ENCODE peak calls at places on chromosomes 1 and 21, in nine cellular contexts. I is RWPE1, R is lower leg skin, G is BE2C, Y is cardiac fibroblast, S is fibroblast of pulmonary artery, J is AG09309, P is coronary artery, F is choroid plexus epithelial cell. L is an unnamed sample.

GRCh38 chr1:178727014-178727895 is 2.2 kb downstream of the RALGPS2 start:
- DNase-seq in R (no peak), S (no peak), F (no peak), G (no peak), P (no peak), I (peak; percentile 24), Y (peak; percentile 17), J (no peak), L (no peak)

GRCh38 chr1:205537386-205538018 is 33.0 kb downstream of the CDK18 start:
- DNase-seq in S (peak; percentile 66), R (peak; percentile 31), I (no peak), F (no peak), G (peak; percentile 0), Y (peak; percentile 42), J (no peak), P (no peak), L (no peak)

GRCh38 chr1:4482526-4482925 is 171.9 kb upstream of the AJAP1 start:
- DNase-seq in P (no peak), J (no peak), S (no peak), F (no peak), Y (no peak), R (no peak), I (no peak), G (no peak), L (no peak)

GRCh38 chr1:12184008-12184681 is 17.4 kb downstream of the TNFRSF1B start:
- DNase-seq in P (peak; percentile 85), J (no peak), F (peak; percentile 98), G (peak; percentile 31), Y (peak; percentile 97), S (peak; percentile 95), R (peak; percentile 95), I (no peak), L (no peak)

GRCh38 chr1:206736878-206737728 is 33.5 kb upstream of the IL19 start:
- DNase-seq in J (no peak), I (no peak), P (no peak), S (no peak), G (no peak), F (no peak), Y (no peak), R (peak; percentile 84), L (no peak)

GRCh38 chr1:23529146-23530088 is 1.6 kb downstream of the E2F2 start:
- DNase-seq in P (no peak), F (no peak), G (peak; percentile 20), R (no peak), I (no peak), Y (no peak), S (no peak), J (no peak), L (no peak)

GRCh38 chr1:203769505-203770343 is 4.7 kb downstream of the LAX1 start:
- DNase-seq in G (peak; percentile 39), R (peak; percentile 93), I (peak; percentile 95), P (peak; percentile 90), J (peak; percentile 72), F (peak; percentile 83), S (peak; percentile 95), Y (peak; percentile 96), L (no peak)

GRCh38 chr1:184199036-184199796 is 147.7 kb downstream of the TSEN15 start:
- DNase-seq in R (no peak), P (no peak), Y (no peak), S (peak; percentile 18), G (no peak), I (peak; percentile 11), F (no peak), J (no peak), L (no peak)

GRCh38 chr1:115458426-115459114 is 120.5 kb upstream of the NGF start:
- DNase-seq in I (no peak), S (no peak), J (no peak), Y (no peak), R (peak; percentile 36), F (no peak), G (no peak), P (no peak), L (no peak)

GRCh38 chr1:10195570-10195969 is 14.8 kb upstream of the KIF1B start:
- DNase-seq in G (no peak), F (peak; percentile 61), S (peak; percentile 61), I (no peak), P (no peak), Y (peak; percentile 30), R (no peak), J (no peak), L (no peak)

GRCh38 chr1:7888248-7889010 is 35.6 kb upstream of the UTS2 start:
- DNase-seq in G (no peak), Y (peak; percentile 94), I (no peak), R (peak; percentile 32), J (peak; percentile 45), P (no peak), S (peak; percentile 93), F (peak; percentile 28), L (no peak)

GRCh38 chr21:17414766-17415165 is 98.1 kb upstream of the CXADR start:
- DNase-seq in F (no peak), S (peak; percentile 49), R (no peak), Y (no peak), J (no peak), P (no peak), G (no peak), I (no peak), L (no peak)

GRCh38 chr1:70874826-70875225 is 172.8 kb downstream of the PTGER3 start:
- DNase-seq in I (no peak), G (no peak), R (no peak), F (no peak), P (no peak), J (no peak), Y (no peak), S (no peak), L (no peak)

GRCh38 chr1:230159580-230159979 is 92.5 kb downstream of the GALNT2 start:
- DNase-seq in I (no peak), P (no peak), Y (no peak), S (no peak), F (no peak), G (no peak), R (peak; percentile 60), J (no peak), L (no peak)

GRCh38 chr1:34547043-34547674 is 207.7 kb upstream of the GJB5 start:
- DNase-seq in F (peak; percentile 2), J (no peak), R (no peak), Y (no peak), S (no peak), G (no peak), I (no peak), P (no peak), L (no peak)
- TF ChIP-seq CTCF in F (no peak), J (no peak), R (no peak), Y (no peak), S (no peak), G (peak; percentile 19), I (no peak), P (no peak), L (peak; percentile 39)

GRCh38 chr1:85697895-85698294 is 10.3 kb downstream of the ZNHIT6 start:
- DNase-seq in F (no peak), Y (no peak), I (no peak), R (no peak), J (no peak), S (no peak), G (no peak), P (no peak), L (no peak)

GRCh38 chr1:85689788-85690404 is 18.3 kb downstream of the ZNHIT6 start:
- DNase-seq in S (no peak), R (no peak), P (no peak), G (no peak), J (no peak), F (no peak), I (no peak), Y (no peak), L (no peak)

GRCh38 chr1:85692730-85693314 is 15.4 kb downstream of the ZNHIT6 start:
- DNase-seq in G (no peak), P (no peak), R (no peak), F (peak; percentile 85), Y (peak; percentile 82), I (peak; percentile 4), J (peak; percentile 47), S (peak; percentile 82), L (no peak)
- TF ChIP-seq CTCF in G (no peak), P (no peak), R (no peak), F (peak; percentile 55), Y (peak; percentile 35), I (peak; percentile 54), J (peak; percentile 33), S (peak; percentile 55), L (peak; percentile 50)

GRCh38 chr1:24963943-24964677 is 34.0 kb upstream of the RUNX3 start:
- DNase-seq in P (no peak), J (no peak), Y (no peak), G (no peak), S (no peak), F (no peak), R (no peak), I (no peak), L (no peak)

GRCh38 chr1:24961334-24961733 is 31.3 kb upstream of the RUNX3 start:
- DNase-seq in I (no peak), Y (no peak), S (no peak), R (no peak), J (no peak), P (no peak), G (no peak), F (no peak), L (no peak)

GRCh38 chr1:24964811-24965570 is 34.9 kb upstream of the RUNX3 start:
- DNase-seq in S (no peak), R (no peak), J (peak; percentile 55), Y (no peak), P (no peak), I (no peak), G (no peak), F (peak; percentile 51), L (no peak)

GRCh38 chr1:24961961-24962861 is 32.1 kb upstream of the RUNX3 start:
- DNase-seq in G (no peak), J (no peak), Y (no peak), P (no peak), I (no peak), F (no peak), R (no peak), S (no peak), L (no peak)

GRCh38 chr1:24963099-24963872 is 33.2 kb upstream of the RUNX3 start:
- DNase-seq in G (no peak), F (no peak), I (no peak), J (no peak), Y (no peak), S (no peak), R (no peak), P (no peak), L (no peak)
- TF ChIP-seq CTCF in G (no peak), F (no peak), I (no peak), J (no peak), Y (no peak), S (no peak), R (no peak), P (no peak), L (no peak)

DNA sequence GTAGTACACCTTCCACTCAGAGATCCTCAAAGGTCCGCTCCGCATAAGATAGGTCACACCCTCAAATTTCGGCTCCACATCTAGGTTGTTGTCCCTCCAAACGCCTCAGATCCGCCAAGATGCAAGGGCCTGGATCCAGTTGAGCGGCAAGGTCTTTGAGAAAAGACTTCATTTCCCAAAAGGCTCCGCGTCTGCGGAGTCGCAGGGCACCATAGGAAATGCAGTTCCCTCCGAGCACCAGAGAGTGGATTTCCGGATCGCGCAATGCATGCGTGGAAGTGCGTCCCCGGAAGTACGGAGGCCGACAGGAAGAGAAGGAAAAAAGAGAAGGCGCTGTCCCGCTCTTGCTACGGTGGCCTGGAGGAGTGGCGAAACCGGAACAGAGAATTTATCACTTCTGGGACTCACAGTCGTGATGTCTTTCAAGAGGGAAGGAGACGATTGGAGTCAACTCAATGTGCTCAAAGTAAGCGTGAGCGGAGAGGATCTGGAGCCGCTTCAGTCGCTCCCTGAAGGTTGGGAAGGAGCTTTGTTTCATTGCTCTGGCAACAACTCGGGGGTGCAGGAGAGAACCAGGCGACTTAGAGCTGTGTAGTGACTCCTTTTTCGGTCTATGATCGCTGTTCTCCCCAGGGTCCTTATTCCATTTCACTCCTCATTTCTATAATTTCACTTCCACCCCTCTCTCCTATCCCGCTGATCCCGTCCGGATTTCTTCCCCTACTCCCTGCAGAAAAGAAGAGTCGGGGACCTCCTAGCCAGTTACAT is at the start of the genes LYSMD1 and SCNM1:
- DNase-seq in G (peak; percentile 95), J (peak; percentile 95), P (peak; percentile 99), I (peak; percentile 96), S (peak; percentile 99), F (peak; percentile 99), Y (peak; percentile 99), R (peak; percentile 99), L (peak; percentile 80)
- TF ChIP-seq CTCF in G (no peak), J (peak; percentile 3), P (no peak), I (no peak), S (no peak), F (peak; percentile 4), Y (no peak), R (no peak), L (no peak)

L was measured in mesothelial cell of epicardium.